ENCODE peak calls at places on chromosome 17, in four cellular contexts. V is colonic mucosa, C is hypothalamus, O is HT-29. Z is an unnamed sample.

GRCh38 chr17:10316986-10317834 is 55.6 kb downstream of the MYH13 start:
- DNase-seq in V (peak; percentile 71), C (no peak), O (peak; percentile 2), Z (peak; percentile 28)

GRCh38 chr17:9676084-9676483 is 30.8 kb downstream of the USP43 start:
- DNase-seq in V (no peak), C (no peak), O (peak; percentile 43), Z (peak; percentile 45)

GRCh38 chr17:75393523-75394331 is 11.8 kb downstream of the GRB2 start:
- DNase-seq in V (peak; percentile 100), C (peak; percentile 95), O (peak; percentile 96), Z (peak; percentile 99)

GRCh38 chr17:38742431-38743308 is 5.5 kb downstream of the PCGF2 start:
- DNase-seq in V (peak; percentile 90), C (no peak), O (peak; percentile 98), Z (peak; percentile 96)

GRCh38 chr17:82933006-82933310 is 93.1 kb upstream of the ZNF750 start:
- DNase-seq in V (no peak), C (no peak), O (no peak), Z (no peak)

GRCh38 chr17:7260601-7261376 is 1.5 kb downstream of the CLDN7 start:
- DNase-seq in V (peak; percentile 86), C (no peak), O (peak; percentile 73), Z (no peak)

GRCh38 chr17:21378553-21378952 is 2.4 kb downstream of the KCNJ12 start:
- DNase-seq in V (no peak), C (no peak), O (no peak), Z (no peak)

GRCh38 chr17:64778367-64779290 is 116.5 kb upstream of the SMURF2 start:
- DNase-seq in V (peak; percentile 49), C (no peak), O (no peak), Z (no peak)

GRCh38 chr17:29933379-29933778 is 3.4 kb upstream of the SSH2 start:
- DNase-seq in V (no peak), C (no peak), O (peak; percentile 44), Z (peak; percentile 67)

GRCh38 chr17:8994319-8994718 is 27.0 kb upstream of the NTN1 start:
- DNase-seq in V (peak; percentile 79), C (no peak), O (peak; percentile 20), Z (peak; percentile 51)

GRCh38 chr17:80363120-80363515 is 51.8 kb upstream of the ENDOV start:
- DNase-seq in V (no peak), C (no peak), O (no peak), Z (peak; percentile 6)

GRCh38 chr17:39920218-39921210 is 2.1 kb upstream of the GSDMB start:
- DNase-seq in V (no peak), C (no peak), O (no peak), Z (no peak)

GRCh38 chr17:81094744-81095607 is 60.0 kb downstream of the BAIAP2 start:
- DNase-seq in V (peak; percentile 76), C (peak; percentile 68), O (peak; percentile 96), Z (peak; percentile 99)

GRCh38 chr17:31564883-31565297 is 173.4 kb downstream of the RAB11FIP4 start:
- DNase-seq in V (no peak), C (no peak), O (no peak), Z (peak; percentile 44)

GRCh38 chr17:56887105-56887504 is 26.7 kb downstream of the TRIM25 start:
- DNase-seq in V (no peak), C (no peak), O (peak; percentile 7), Z (no peak)

GRCh38 chr17:63276821-63277220 is 169.3 kb downstream of the CYB561 start:
- DNase-seq in V (no peak), C (no peak), O (no peak), Z (no peak)

GRCh38 chr17:61450641-61451537 is 1.3 kb upstream of the TBX4 start:
- DNase-seq in V (no peak), C (no peak), O (no peak), Z (no peak)

GRCh38 chr17:77594416-77595209 is 363.9 kb upstream of the TNRC6C start:
- DNase-seq in V (no peak), C (no peak), O (no peak), Z (no peak)

GRCh38 chr17:32998893-32999240 is 7.2 kb downstream of the SPACA3 start:
- DNase-seq in V (no peak), C (no peak), O (no peak), Z (peak; percentile 30)

GRCh38 chr17:75271955-75272847 is 1.2 kb upstream of the MIF4GD start:
- DNase-seq in V (no peak), C (no peak), O (peak; percentile 40), Z (no peak)

GRCh38 chr17:35742496-35742895 is 10.5 kb downstream of the GAS2L2 start:
- DNase-seq in V (no peak), C (no peak), O (no peak), Z (no peak)

GRCh38 chr17:78645421-78646295 is 68.5 kb upstream of the DNAH17 start:
- DNase-seq in V (peak; percentile 61), C (peak; percentile 21), O (no peak), Z (peak; percentile 49)

GRCh38 chr17:6608321-6608720 is 32.2 kb downstream of the KIAA0753 start:
- DNase-seq in V (no peak), C (no peak), O (no peak), Z (no peak)

GRCh38 chr17:55463600-55463999 is 42.0 kb upstream of the MMD start:
- DNase-seq in V (no peak), C (no peak), O (no peak), Z (no peak)

Z was measured in choroid plexus epithelial cell.